ENCODE peak calls at places on chromosomes 7 and 10, in six cellular contexts. One of them, this sample, is unnamed.

GRCh38 chr10:36679554-36679953 is 445.8 kb upstream of the ANKRD30A start:
- DNase-seq in H1: no peak
- DNase-seq in mesenchymal stem cell: no peak
- DNase-seq in neuronal stem cell: no peak
- DNase-seq in trophoblast cell: no peak
- DNase-seq in IMR-90: no peak
- DNase-seq in this sample: no peak

GRCh38 chr10:86520871-86521619 is 547 bp downstream of the WAPL start:
- DNase-seq in trophoblast cell: peak; percentile 22
- DNase-seq in neuronal stem cell: no peak
- DNase-seq in mesenchymal stem cell: peak; percentile 81
- DNase-seq in IMR-90: peak; percentile 42
- DNase-seq in H1: no peak
- DNase-seq in this sample: no peak

GRCh38 chr10:17585001-17585400 is 32.2 kb downstream of the HACD1 start:
- DNase-seq in neuronal stem cell: no peak
- DNase-seq in IMR-90: no peak
- DNase-seq in H1: no peak
- DNase-seq in trophoblast cell: no peak
- DNase-seq in mesenchymal stem cell: no peak
- DNase-seq in this sample: no peak

GRCh38 chr7:35817930-35818329 is 17.1 kb downstream of the SEPTIN7 start:
- DNase-seq in IMR-90: no peak
- DNase-seq in trophoblast cell: no peak
- DNase-seq in H1: no peak
- DNase-seq in mesenchymal stem cell: no peak
- DNase-seq in neuronal stem cell: no peak
- DNase-seq in this sample: no peak

GRCh38 chr7:99839560-99840011 is 11.8 kb downstream of the CYP3A43 start:
- DNase-seq in mesenchymal stem cell: no peak
- DNase-seq in IMR-90: no peak
- DNase-seq in neuronal stem cell: no peak
- DNase-seq in H1: no peak
- DNase-seq in trophoblast cell: no peak
- DNase-seq in this sample: peak; percentile 33

GRCh38 chr7:69699949-69700715 is 101.9 kb downstream of the AUTS2 start:
- DNase-seq in trophoblast cell: no peak
- DNase-seq in mesenchymal stem cell: no peak
- DNase-seq in IMR-90: no peak
- DNase-seq in neuronal stem cell: no peak
- DNase-seq in H1: no peak
- DNase-seq in this sample: no peak

GRCh38 chr7:131011437-131011752 is 277.4 kb upstream of the KLF14 start:
- DNase-seq in mesenchymal stem cell: no peak
- DNase-seq in neuronal stem cell: no peak
- DNase-seq in H1: no peak
- DNase-seq in IMR-90: no peak
- DNase-seq in trophoblast cell: no peak
- DNase-seq in this sample: no peak

GRCh38 chr7:122802211-122802833 is 83.9 kb downstream of the CADPS2 start:
- DNase-seq in trophoblast cell: no peak
- DNase-seq in mesenchymal stem cell: no peak
- DNase-seq in neuronal stem cell: no peak
- DNase-seq in H1: no peak
- DNase-seq in IMR-90: no peak
- DNase-seq in this sample: peak; percentile 34

GRCh38 chr7:123635551-123636359 is 19.9 kb upstream of the LMOD2 start:
- DNase-seq in IMR-90: peak; percentile 61
- DNase-seq in H1: no peak
- DNase-seq in trophoblast cell: no peak
- DNase-seq in mesenchymal stem cell: peak; percentile 55
- DNase-seq in neuronal stem cell: no peak
- DNase-seq in this sample: no peak

GRCh38 chr7:5282464-5283316 is at the start of gene SLC29A4:
- DNase-seq in mesenchymal stem cell: peak; percentile 35
- DNase-seq in neuronal stem cell: no peak
- DNase-seq in IMR-90: no peak
- DNase-seq in H1: no peak
- DNase-seq in trophoblast cell: no peak
- DNase-seq in this sample: no peak

GRCh38 chr7:51326646-51327286 is 10.2 kb upstream of the COBL start:
- DNase-seq in IMR-90: no peak
- DNase-seq in mesenchymal stem cell: no peak
- DNase-seq in H1: peak; percentile 82
- DNase-seq in trophoblast cell: no peak
- DNase-seq in neuronal stem cell: no peak
- DNase-seq in this sample: peak; percentile 86

GRCh38 chr10:28738200-28738599 is 60.9 kb downstream of the BAMBI start:
- DNase-seq in H1: no peak
- DNase-seq in IMR-90: no peak
- DNase-seq in mesenchymal stem cell: no peak
- DNase-seq in neuronal stem cell: no peak
- DNase-seq in trophoblast cell: no peak
- DNase-seq in this sample: no peak

GRCh38 chr10:51369903-51370302 is 295.6 kb downstream of the PRKG1 start:
- DNase-seq in trophoblast cell: no peak
- DNase-seq in mesenchymal stem cell: peak; percentile 34
- DNase-seq in H1: no peak
- DNase-seq in IMR-90: peak; percentile 79
- DNase-seq in neuronal stem cell: no peak
- DNase-seq in this sample: no peak

GRCh38 chr7:111678281-111678680 is 116.0 kb upstream of the IMMP2L start:
- DNase-seq in neuronal stem cell: no peak
- DNase-seq in trophoblast cell: no peak
- DNase-seq in H1: no peak
- DNase-seq in IMR-90: peak; percentile 33
- DNase-seq in mesenchymal stem cell: no peak
- DNase-seq in this sample: no peak

GRCh38 chr7:108441392-108441955 is 14.8 kb downstream of the NRCAM start:
- DNase-seq in mesenchymal stem cell: no peak
- DNase-seq in neuronal stem cell: no peak
- DNase-seq in H1: no peak
- DNase-seq in trophoblast cell: no peak
- DNase-seq in IMR-90: no peak
- DNase-seq in this sample: no peak

GRCh38 chr7:815284-816216 is 16.7 kb upstream of the SUN1 start:
- DNase-seq in H1: peak; percentile 80
- DNase-seq in trophoblast cell: peak; percentile 59
- DNase-seq in IMR-90: no peak
- DNase-seq in neuronal stem cell: peak; percentile 80
- DNase-seq in mesenchymal stem cell: peak; percentile 68
- DNase-seq in this sample: peak; percentile 94

GRCh38 chr10:84540022-84540616 is 211.7 kb downstream of the CCSER2 start:
- DNase-seq in IMR-90: peak; percentile 82
- DNase-seq in H1: no peak
- DNase-seq in neuronal stem cell: no peak
- DNase-seq in trophoblast cell: peak; percentile 57
- DNase-seq in mesenchymal stem cell: peak; percentile 82
- DNase-seq in this sample: no peak

GRCh38 chr7:94040254-94040653 is 36.1 kb upstream of the BET1 start:
- DNase-seq in mesenchymal stem cell: no peak
- DNase-seq in neuronal stem cell: no peak
- DNase-seq in trophoblast cell: no peak
- DNase-seq in IMR-90: no peak
- DNase-seq in H1: no peak
- DNase-seq in this sample: no peak

GRCh38 chr7:31948041-31948440 is 122.2 kb downstream of the PDE1C start:
- DNase-seq in neuronal stem cell: no peak
- DNase-seq in mesenchymal stem cell: peak; percentile 92
- DNase-seq in IMR-90: peak; percentile 91
- DNase-seq in H1: no peak
- DNase-seq in trophoblast cell: no peak
- DNase-seq in this sample: no peak

GRCh38 chr7:108246227-108246837 is 116.2 kb upstream of the LAMB4 start:
- DNase-seq in neuronal stem cell: peak; percentile 87
- DNase-seq in IMR-90: peak; percentile 96
- DNase-seq in H1: peak; percentile 19
- DNase-seq in trophoblast cell: peak; percentile 50
- DNase-seq in mesenchymal stem cell: peak; percentile 82
- DNase-seq in this sample: no peak

DNA sequence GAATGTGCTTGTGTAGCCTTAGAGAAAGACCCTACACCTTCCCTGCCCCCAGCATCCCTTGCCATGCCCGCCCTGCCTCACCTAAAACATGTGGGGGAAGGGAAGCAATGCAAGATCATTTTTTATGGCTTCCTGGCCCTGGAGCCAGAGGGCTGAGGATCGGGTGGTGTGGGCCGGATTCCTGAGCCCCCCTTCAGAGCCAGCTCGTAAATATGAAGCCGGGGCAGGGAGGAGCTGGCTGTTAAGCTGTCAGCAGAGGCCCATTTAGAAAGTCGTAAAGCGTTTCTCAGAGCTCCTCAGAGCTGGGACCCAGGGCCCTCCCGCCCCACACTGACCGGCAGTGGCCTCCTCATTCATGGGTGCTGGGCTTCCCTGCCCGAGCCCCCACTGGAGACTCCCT is 23.9 kb downstream of the UNC5B start:
- DNase-seq in H1: no peak
- DNase-seq in neuronal stem cell: no peak
- DNase-seq in mesenchymal stem cell: peak; percentile 61
- DNase-seq in trophoblast cell: no peak
- DNase-seq in IMR-90: no peak
- DNase-seq in this sample: no peak
- H2BK5ac ChIP-seq in H1: no peak overlapping the region
- H2BK5ac ChIP-seq in neuronal stem cell: peak overlapping the region; percentile 14
- H2BK5ac ChIP-seq in mesenchymal stem cell: no peak overlapping the region
- H2BK5ac ChIP-seq in trophoblast cell: peak overlapping the region; percentile 99
- H2BK5ac ChIP-seq in IMR-90: no peak overlapping the region
- H2BK5ac ChIP-seq in this sample: no peak overlapping the region

GRCh38 chr10:124081547-124082140 is 11.8 kb downstream of the CHST15 start:
- DNase-seq in mesenchymal stem cell: no peak
- DNase-seq in trophoblast cell: no peak
- DNase-seq in IMR-90: no peak
- DNase-seq in neuronal stem cell: no peak
- DNase-seq in H1: no peak
- DNase-seq in this sample: no peak
- H4K91ac ChIP-seq in mesenchymal stem cell: no peak overlapping the region
- H4K91ac ChIP-seq in trophoblast cell: no peak overlapping the region
- H4K91ac ChIP-seq in IMR-90: no peak overlapping the region
- H4K91ac ChIP-seq in neuronal stem cell: no peak overlapping the region
- H4K91ac ChIP-seq in H1: no peak overlapping the region
- H4K91ac ChIP-seq in this sample: no peak overlapping the region

GRCh38 chr10:70441161-70441876 is at the start of gene NODAL:
- DNase-seq in neuronal stem cell: no peak
- DNase-seq in IMR-90: no peak
- DNase-seq in mesenchymal stem cell: no peak
- DNase-seq in H1: no peak
- DNase-seq in trophoblast cell: no peak
- DNase-seq in this sample: peak; percentile 68
- H2BK5ac ChIP-seq in neuronal stem cell: no peak within 1 kb of the TSS
- H2BK5ac ChIP-seq in IMR-90: no peak within 1 kb of the TSS
- H2BK5ac ChIP-seq in mesenchymal stem cell: no peak within 1 kb of the TSS
- H2BK5ac ChIP-seq in H1: peak within 1 kb of the TSS; percentile 97
- H2BK5ac ChIP-seq in trophoblast cell: no peak within 1 kb of the TSS
- H2BK5ac ChIP-seq in this sample: no peak within 1 kb of the TSS

DNA sequence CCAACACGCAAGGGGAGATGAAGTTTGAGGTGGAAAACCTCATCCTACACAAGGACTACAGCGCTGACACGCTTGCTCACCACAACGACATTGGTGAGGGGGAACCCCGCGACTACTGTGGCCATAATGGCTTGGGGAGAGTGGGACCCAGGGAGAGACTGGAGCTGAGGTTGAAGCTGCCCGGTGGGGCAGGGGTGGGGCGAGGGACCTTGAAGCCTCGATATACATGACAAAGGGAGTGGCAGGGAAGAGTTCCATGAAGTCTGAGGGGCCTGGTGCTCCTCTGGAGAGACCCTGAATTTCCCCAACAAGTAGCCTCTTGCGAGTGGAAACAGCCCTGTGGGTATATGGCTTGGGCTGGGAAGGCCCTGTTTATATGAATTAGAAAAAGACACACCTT is 3.1 kb downstream of the PLAU start:
- DNase-seq in IMR-90: no peak
- DNase-seq in H1: no peak
- DNase-seq in trophoblast cell: no peak
- DNase-seq in mesenchymal stem cell: peak; percentile 27
- DNase-seq in neuronal stem cell: no peak
- DNase-seq in this sample: no peak
- H4K91ac ChIP-seq in IMR-90: no peak overlapping the region
- H4K91ac ChIP-seq in H1: peak overlapping the region; percentile 77
- H4K91ac ChIP-seq in trophoblast cell: no peak overlapping the region
- H4K91ac ChIP-seq in mesenchymal stem cell: peak overlapping the region; percentile 6
- H4K91ac ChIP-seq in neuronal stem cell: no peak overlapping the region
- H4K91ac ChIP-seq in this sample: no peak overlapping the region